ENCODE peak calls at places on chromosomes 4 and X, in eight cellular contexts. R, E, G, L, C, Q, K and Y are unnamed samples.

GRCh38 chrX:136878423-136878822 is 2.1 kb downstream of the RBMX start:
- DNase-seq in C (no peak), L (no peak), K (no peak), Q (no peak), G (no peak), E (no peak), R (no peak), Y (no peak)

GRCh38 chr4:98779021-98779420 is 120.6 kb upstream of the TSPAN5 start:
- DNase-seq in C (peak), L (no peak), K (no peak), Q (no peak), G (no peak), R (no peak), E (no peak), Y (no peak)

GRCh38 chr4:10584042-10584441 is 100.5 kb downstream of the CLNK start:
- DNase-seq in R (no peak), C (peak), E (no peak), L (no peak), K (no peak), Q (no peak), G (peak), Y (peak)

GRCh38 chr4:87005690-87006461 is 71.1 kb downstream of the AFF1 start:
- DNase-seq in Q (no peak), G (no peak), C (no peak), K (peak), E (no peak), L (no peak), R (no peak), Y (no peak)

GRCh38 chr4:70426789-70427188 is 29.0 kb downstream of the OPRPN start:
- DNase-seq in R (no peak), G (no peak), L (no peak), E (no peak), Q (no peak), C (no peak), K (no peak), Y (no peak)

GRCh38 chrX:13815664-13816063 is 1.2 kb downstream of the GPM6B start:
- DNase-seq in E (no peak), K (no peak), C (no peak), Q (no peak), L (no peak), R (no peak), G (no peak), Y (no peak)

GRCh38 chr4:17094811-17095210 is 196.4 kb upstream of the LDB2 start:
- DNase-seq in C (peak), L (no peak), G (no peak), E (no peak), K (no peak), Q (no peak), R (no peak), Y (no peak)

GRCh38 chr4:37490391-37491347 is 195.5 kb downstream of the RELL1 start:
- DNase-seq in L (no peak), C (no peak), R (no peak), G (no peak), K (peak), Q (no peak), E (no peak), Y (no peak)

GRCh38 chrX:49192722-49193328 is 6.7 kb upstream of the PRICKLE3 start:
- DNase-seq in E (peak), Q (no peak), K (no peak), R (no peak), C (peak), L (no peak), G (no peak), Y (no peak)

GRCh38 chr4:56326363-56326762 is 60.9 kb downstream of the AASDH start:
- DNase-seq in E (no peak), C (peak), R (no peak), Q (no peak), L (no peak), G (no peak), K (no peak), Y (no peak)

GRCh38 chr4:8641256-8641655 is 48.7 kb downstream of the CPZ start:
- DNase-seq in Q (peak), R (no peak), E (no peak), C (no peak), K (peak), L (peak), G (no peak), Y (peak)

GRCh38 chrX:120305531-120306145 is 5.6 kb downstream of the TMEM255A start:
- DNase-seq in E (no peak), L (no peak), R (no peak), C (no peak), G (peak), Q (no peak), K (no peak), Y (no peak)

GRCh38 chr4:159015862-159016261 is 87.0 kb upstream of the RAPGEF2 start:
- DNase-seq in K (no peak), C (peak), G (no peak), E (no peak), Q (no peak), R (no peak), L (no peak), Y (no peak)

GRCh38 chr4:18185491-18185890 is 163.9 kb upstream of the LCORL start:
- DNase-seq in Q (no peak), G (no peak), L (no peak), C (no peak), K (no peak), E (no peak), R (no peak), Y (no peak)

GRCh38 chrX:28848707-28849106 is 261.5 kb downstream of the IL1RAPL1 start:
- DNase-seq in K (no peak), Q (no peak), L (no peak), E (no peak), G (no peak), C (no peak), R (no peak), Y (no peak)

GRCh38 chrX:49792376-49792775 is 36.7 kb upstream of the PAGE4 start:
- DNase-seq in L (no peak), R (no peak), Q (no peak), E (no peak), C (no peak), G (no peak), K (no peak), Y (no peak)

GRCh38 chr4:89245459-89245858 is 62.1 kb downstream of the GPRIN3 start:
- DNase-seq in K (no peak), L (no peak), C (no peak), G (no peak), Q (no peak), R (no peak), E (no peak), Y (no peak)

GRCh38 chr4:184364100-184364921 is 110.0 kb downstream of the IRF2 start:
- DNase-seq in Q (no peak), K (no peak), G (no peak), E (no peak), L (no peak), R (no peak), C (no peak), Y (no peak)

GRCh38 chr4:87839309-87839946 is 6.7 kb downstream of the MEPE start:
- DNase-seq in Q (no peak), K (no peak), E (peak), C (peak), G (peak), L (no peak), R (no peak), Y (no peak)

GRCh38 chr4:86233090-86233489 is 126.8 kb downstream of the MAPK10 start:
- DNase-seq in G (no peak), L (no peak), E (no peak), Q (no peak), K (no peak), R (no peak), C (no peak), Y (no peak)

GRCh38 chrX:1763294-1763693 is 148.4 kb downstream of the ASMT start:
- DNase-seq in R (no peak), Q (no peak), L (no peak), K (no peak), G (no peak), E (peak), C (no peak), Y (no peak)

GRCh38 chr4:85402371-85402770 is 72.6 kb upstream of the ARHGAP24 start:
- DNase-seq in Q (no peak), R (no peak), K (no peak), L (no peak), C (peak), E (peak), G (no peak), Y (no peak)

GRCh38 chr4:6453688-6453990 is 18.8 kb downstream of the PPP2R2C start:
- DNase-seq in R (no peak), L (no peak), K (no peak), E (no peak), Q (peak), G (no peak), C (no peak), Y (no peak)

GRCh38 chr4:185779520-185779919 is 32.5 kb downstream of the SORBS2 start:
- DNase-seq in E (peak), G (no peak), K (no peak), C (no peak), Q (no peak), R (no peak), L (no peak), Y (no peak)

GRCh38 chrX:40474205-40474626 is 106.6 kb upstream of the ATP6AP2 start:
- DNase-seq in K (no peak), R (no peak), Q (no peak), G (no peak), C (peak), E (peak), L (no peak), Y (no peak)

GRCh38 chr4:8697826-8698225 is 105.3 kb downstream of the CPZ start:
- DNase-seq in Q (peak), L (no peak), K (peak), E (no peak), R (no peak), C (no peak), G (no peak), Y (peak)

GRCh38 chr4:40305329-40306193 is 29.6 kb upstream of the CHRNA9 start:
- DNase-seq in Q (no peak), K (peak), R (no peak), L (no peak), G (no peak), E (no peak), C (no peak), Y (no peak)

GRCh38 chr4:52028970-52029369 is 8.8 kb upstream of the LRRC66 start:
- DNase-seq in Q (no peak), E (peak), C (peak), K (no peak), R (no peak), L (no peak), G (no peak), Y (no peak)

GRCh38 chr4:125319311-125319710 is 4.6 kb downstream of the FAT4 start:
- DNase-seq in Q (no peak), C (peak), L (no peak), G (no peak), K (no peak), R (no peak), E (no peak), Y (no peak)

GRCh38 chr4:8365951-8366350 is 74.6 kb downstream of the ACOX3 start:
- DNase-seq in Q (peak), C (no peak), R (no peak), E (no peak), K (no peak), L (no peak), G (no peak), Y (no peak)

GRCh38 chrX:111728096-111728495 is 47.1 kb downstream of the ALG13 start:
- DNase-seq in L (no peak), Q (no peak), G (no peak), K (no peak), E (no peak), R (no peak), C (peak), Y (no peak)

GRCh38 chrX:118847676-118848075 is 24.1 kb downstream of the ZCCHC12 start:
- DNase-seq in R (peak), K (no peak), G (no peak), L (no peak), C (peak), Q (no peak), E (peak), Y (no peak)

GRCh38 chr4:6548201-6548881 is 26.6 kb upstream of the MAN2B2 start:
- DNase-seq in C (peak), G (no peak), L (no peak), R (peak), Q (no peak), K (no peak), E (peak), Y (no peak)

GRCh38 chrX:26586570-26586969 is 370.6 kb downstream of the MAGEB5 start:
- DNase-seq in K (no peak), R (no peak), Q (no peak), E (no peak), G (no peak), C (no peak), L (no peak), Y (no peak)

GRCh38 chrX:26581086-26581485 is 365.1 kb downstream of the MAGEB5 start:
- DNase-seq in G (no peak), C (peak), K (no peak), R (no peak), Q (no peak), L (no peak), E (no peak), Y (no peak)
- TF ChIP-seq CTCF in G (no peak), C (no peak), K (no peak), R (no peak), Q (no peak), L (no peak), E (no peak), Y (no peak)

DNA sequence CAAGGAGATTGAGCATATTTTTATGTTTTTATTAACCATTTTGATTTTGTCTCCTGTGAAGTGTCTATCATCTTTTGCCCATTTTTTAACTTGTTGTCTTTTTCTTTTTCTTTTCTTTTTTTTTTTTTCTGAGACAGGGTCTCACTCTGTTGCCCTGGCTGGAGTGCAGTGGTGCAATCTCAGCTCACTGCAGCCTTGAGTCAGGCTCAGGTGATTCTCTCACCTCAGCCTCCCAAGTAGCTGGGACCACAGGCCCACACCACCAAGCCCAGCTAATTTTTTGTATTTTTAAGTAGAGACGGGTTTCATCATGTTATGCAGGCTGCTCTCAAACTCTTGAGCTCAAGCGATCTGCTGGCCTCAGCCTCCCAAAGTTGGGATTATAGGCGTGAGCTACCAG is 4.6 kb upstream of the ADD1 start:
- DNase-seq in Q (no peak), R (no peak), L (no peak), E (no peak), K (no peak), G (peak), C (no peak), Y (peak)
- H3K4me3 ChIP-seq in Q (no peak), R (no peak), L (no peak), E (no peak), K (no peak), G (no peak), C (no peak), Y (no peak)

GRCh38 chr4:5156677-5157076 is 105.4 kb downstream of the STK32B start:
- DNase-seq in E (no peak), G (no peak), Q (no peak), C (no peak), K (no peak), R (no peak), L (no peak), Y (no peak)
- TF ChIP-seq POLR2A in E (no peak), G (no peak), Q (no peak), C (no peak), K (no peak), R (no peak), L (no peak), Y (no peak)

GRCh38 chrX:125132274-125132673 is 187.4 kb upstream of the TEX13C start:
- DNase-seq in R (no peak), G (no peak), Q (no peak), L (no peak), E (peak), C (peak), K (no peak), Y (no peak)
- TF ChIP-seq CTCF in R (no peak), G (peak), Q (peak), L (no peak), E (peak), C (peak), K (no peak), Y (no peak)

DNA sequence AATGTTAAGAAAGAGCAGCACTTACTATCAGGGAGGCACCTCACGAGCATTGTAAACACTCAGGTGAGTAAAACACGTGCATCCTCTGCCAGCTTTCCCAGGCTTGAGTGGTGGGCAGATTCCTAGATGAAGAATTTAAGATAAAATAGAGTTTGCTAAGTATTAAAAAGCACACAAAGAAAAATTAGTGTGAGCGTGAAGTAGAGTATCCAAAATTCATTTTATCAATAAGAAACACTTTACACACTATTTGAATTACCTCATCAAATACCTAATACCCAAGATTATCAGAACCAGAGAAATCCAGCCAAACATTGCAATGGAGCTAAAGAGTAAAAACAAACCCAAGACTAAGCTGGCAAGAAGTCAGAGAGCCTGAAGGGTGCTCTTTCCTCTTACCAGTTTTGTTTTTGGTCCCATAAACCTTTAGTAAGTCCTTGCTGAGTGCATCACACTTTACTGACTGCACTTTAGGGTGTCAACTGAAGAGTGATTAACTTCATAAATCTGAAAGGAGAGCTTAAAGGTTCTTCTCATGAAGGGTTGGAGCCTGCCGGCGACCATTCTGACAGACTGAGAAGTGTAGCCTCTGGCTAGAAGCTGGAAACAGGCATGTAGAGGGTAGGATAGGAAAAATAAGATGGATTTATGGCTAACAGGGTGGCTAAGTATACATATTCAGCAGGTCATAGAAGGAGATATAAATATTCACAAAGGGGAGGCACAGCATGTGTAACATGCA is 151.1 kb downstream of the SLC7A11 start:
- DNase-seq in L (no peak), R (no peak), K (no peak), C (no peak), G (no peak), Q (no peak), E (no peak), Y (no peak)
- H3K4me3 ChIP-seq in L (no peak), R (no peak), K (no peak), C (no peak), G (no peak), Q (no peak), E (no peak), Y (no peak)

GRCh38 chrX:82757614-82758013 is 750.5 kb upstream of the POU3F4 start:
- DNase-seq in C (no peak), Q (no peak), R (no peak), K (no peak), E (no peak), L (no peak), G (no peak), Y (no peak)
- TF ChIP-seq POLR2A in C (no peak), Q (no peak), R (no peak), K (no peak), E (no peak), L (no peak), G (no peak), Y (no peak)

DNA sequence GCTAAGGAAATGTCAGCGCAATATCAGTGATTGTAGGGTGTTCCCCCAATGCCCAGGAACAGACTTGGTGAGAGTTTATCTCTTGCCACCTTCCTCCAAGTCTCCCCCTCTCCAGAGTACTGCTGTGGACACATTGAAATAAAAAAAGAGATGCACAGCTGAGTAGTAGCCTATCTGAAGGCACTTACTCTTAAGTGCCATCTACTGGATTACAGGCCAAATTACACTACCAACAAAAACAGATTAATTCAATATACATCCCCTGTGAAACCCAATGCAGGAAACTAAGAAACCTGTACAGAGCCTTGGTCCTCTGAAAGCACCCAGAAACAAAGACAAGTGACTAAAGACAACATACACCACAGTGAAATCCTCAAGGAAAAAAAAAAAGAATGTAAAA is 460.3 kb downstream of the ZIC3 start:
- DNase-seq in L (no peak), C (no peak), K (no peak), R (no peak), E (peak), Q (no peak), G (no peak), Y (no peak)
- TF ChIP-seq CTCF in L (no peak), C (peak), K (peak), R (no peak), E (peak), Q (no peak), G (peak), Y (no peak)

DNA sequence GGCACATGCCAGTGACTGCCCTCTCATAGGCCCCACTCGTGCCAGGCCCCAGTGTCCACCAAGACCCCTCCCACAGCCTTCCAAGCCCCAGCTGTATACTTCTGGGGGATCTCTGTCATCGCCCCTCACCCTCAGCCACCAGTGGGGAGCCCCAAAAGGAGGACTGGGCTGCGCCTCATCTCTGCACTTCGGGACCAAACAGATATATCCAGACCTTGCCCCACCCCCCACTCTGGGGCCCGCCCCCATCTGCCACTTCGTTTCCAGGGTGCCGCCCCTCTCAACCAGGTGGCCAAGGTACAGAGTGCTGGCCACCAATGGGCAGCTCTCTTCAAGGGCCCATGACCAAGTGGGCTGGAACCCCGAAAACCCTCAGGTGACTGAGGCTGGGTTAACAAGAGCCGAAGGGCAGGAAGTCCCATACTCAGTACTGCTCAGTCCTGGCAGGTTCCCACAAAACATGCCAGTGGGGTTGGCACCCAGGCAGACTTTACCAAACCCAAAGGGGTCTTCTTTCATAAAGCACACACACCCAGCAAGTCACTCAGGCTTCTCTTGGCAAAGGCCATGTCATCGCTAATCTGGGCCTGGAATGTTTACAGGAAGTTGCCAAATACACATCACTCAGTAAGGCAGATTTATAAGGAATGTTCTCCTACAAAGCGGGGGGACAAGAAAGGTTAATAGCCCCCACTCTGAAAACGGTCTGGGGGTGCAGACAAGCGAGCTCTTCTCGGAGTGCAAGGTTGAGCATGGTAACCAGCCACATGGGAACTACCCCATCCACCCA is 4.4 kb downstream of the ZFYVE28 start:
- DNase-seq in K (peak), L (peak), C (no peak), E (no peak), G (no peak), R (no peak), Q (peak), Y (no peak)
- H3K4me3 ChIP-seq in K (peak), L (no peak), C (no peak), E (no peak), G (peak), R (peak), Q (peak), Y (no peak)